ENCODE peak calls at places on chromosomes 13 and 19, in seven cellular contexts. P is stimulated activated CD8-positive, alpha-beta memory T cell treated with anti-CD3 and anti-CD28 coated beads, Interleukin-2, amount 100 ng/mL, for 1 hour; I is right lobe of liver; N is tibial artery; F is frontal cortex; E is fibroblast of the aortic adventitia; C is brain pericyte. Q is an unnamed sample.

GRCh38 chr13:33494596-33495214 is 209.2 kb upstream of the STARD13 start:
- DNase-seq in N (no peak), F (no peak), P (no peak), C (peak), E (peak), I (no peak), Q (no peak)

GRCh38 chr19:13100031-13100588 is 2.5 kb downstream of the LYL1 start:
- DNase-seq in P (no peak), I (no peak), E (no peak), N (no peak), C (no peak), F (no peak), Q (no peak)

GRCh38 chr19:10836478-10837325 is 690 bp upstream of the TMED1 start:
- DNase-seq in E (no peak), F (peak), P (peak), C (no peak), I (peak), N (peak), Q (peak)

GRCh38 chr13:20714563-20715339 is 11.3 kb downstream of the IL17D start:
- DNase-seq in E (peak), C (peak), I (peak), N (peak), P (no peak), F (no peak), Q (no peak)

GRCh38 chr19:13920940-13921744 is 15.1 kb downstream of the CC2D1A start:
- DNase-seq in I (no peak), N (no peak), F (no peak), C (no peak), P (no peak), E (peak), Q (no peak)

GRCh38 chr13:80141114-80141849 is 199.6 kb downstream of the SPRY2 start:
- DNase-seq in I (no peak), P (no peak), E (peak), F (no peak), N (peak), C (no peak), Q (no peak)

GRCh38 chr19:31553112-31553843 is 204.0 kb upstream of the TSHZ3 start:
- DNase-seq in F (no peak), N (no peak), C (no peak), I (no peak), P (no peak), E (no peak), Q (no peak)

GRCh38 chr13:97851269-97851668 is 102.2 kb upstream of the IPO5 start:
- DNase-seq in I (no peak), F (no peak), E (peak), P (no peak), N (no peak), C (no peak), Q (peak)

GRCh38 chr13:93386191-93386590 is 159.6 kb downstream of the GPC6 start:
- DNase-seq in P (no peak), N (no peak), F (no peak), E (no peak), I (no peak), C (no peak), Q (no peak)

GRCh38 chr19:45311640-45312039 is 11.0 kb downstream of the CKM start:
- DNase-seq in E (no peak), P (no peak), C (no peak), I (no peak), F (no peak), N (no peak), Q (no peak)

GRCh38 chr19:52138614-52139290 is 986 bp downstream of the ZNF616 start:
- DNase-seq in P (no peak), E (no peak), I (peak), N (peak), F (no peak), C (no peak), Q (no peak)

GRCh38 chr19:30441011-30441410 is 68.8 kb downstream of the ZNF536 start:
- DNase-seq in E (no peak), C (no peak), I (no peak), P (no peak), N (no peak), F (no peak), Q (no peak)

GRCh38 chr19:13033819-13034611 is 38.7 kb downstream of the NFIX start:
- DNase-seq in E (peak), C (no peak), P (peak), N (peak), I (peak), F (no peak), Q (no peak)

GRCh38 chr19:13024126-13024957 is 29.1 kb downstream of the NFIX start:
- DNase-seq in N (no peak), E (peak), P (no peak), F (no peak), I (no peak), C (no peak), Q (no peak)

GRCh38 chr19:46404039-46404883 is 9.1 kb downstream of the CCDC8 start:
- DNase-seq in I (peak), P (no peak), F (no peak), E (peak), C (no peak), N (peak), Q (no peak)

GRCh38 chr19:46745521-46746280 is at the start of gene FKRP:
- DNase-seq in C (no peak), I (no peak), P (peak), N (no peak), E (no peak), F (no peak), Q (no peak)

GRCh38 chr13:75091185-75091584 is 390.8 kb downstream of the TBC1D4 start:
- DNase-seq in F (no peak), P (no peak), E (no peak), N (no peak), I (no peak), C (no peak), Q (no peak)

GRCh38 chr19:37902668-37903067 is 3.7 kb downstream of the WDR87 start:
- DNase-seq in C (no peak), N (peak), I (peak), F (peak), P (peak), E (peak), Q (peak)

GRCh38 chr13:68304287-68304893 is 1074.3 kb upstream of the PCDH9 start:
- DNase-seq in I (no peak), N (no peak), C (no peak), E (no peak), P (no peak), F (peak), Q (no peak)

GRCh38 chr19:35225951-35226350 is 2.6 kb downstream of the FAM187B start:
- DNase-seq in I (no peak), P (no peak), N (no peak), F (no peak), C (no peak), E (no peak), Q (no peak)

GRCh38 chr19:23101241-23101640 is 15.6 kb upstream of the ZNF730 start:
- DNase-seq in I (no peak), N (no peak), C (no peak), F (no peak), P (no peak), E (no peak), Q (no peak)

GRCh38 chr19:45576682-45577081 is 7.9 kb downstream of the OPA3 start:
- DNase-seq in E (no peak), I (no peak), F (no peak), P (no peak), C (no peak), N (no peak), Q (no peak)

GRCh38 chr13:112844411-112844810 is 124.6 kb upstream of the MCF2L start:
- DNase-seq in E (no peak), I (no peak), C (no peak), N (no peak), F (no peak), P (no peak), Q (no peak)

GRCh38 chr19:47663911-47664771 is 49.1 kb upstream of the EHD2 start:
- DNase-seq in F (peak), N (peak), E (peak), C (peak), P (no peak), I (peak), Q (no peak)

GRCh38 chr13:108495686-108496363 is 133.6 kb upstream of the MYO16 start:
- DNase-seq in C (no peak), N (no peak), P (no peak), I (peak), F (no peak), E (no peak), Q (no peak)

GRCh38 chr13:105969761-105970160 is 565.7 kb downstream of the EFNB2 start:
- DNase-seq in N (no peak), F (no peak), C (no peak), I (no peak), P (no peak), E (no peak), Q (no peak)

GRCh38 chr19:2064395-2064787 is 13.3 kb upstream of the MKNK2 start:
- DNase-seq in P (no peak), I (no peak), N (no peak), E (no peak), C (no peak), F (no peak), Q (no peak)

GRCh38 chr19:873084-874019 is 13.9 kb downstream of the CFD start:
- DNase-seq in C (no peak), I (no peak), N (no peak), F (no peak), E (no peak), P (peak), Q (no peak)

GRCh38 chr19:6126335-6126974 is 9.0 kb upstream of the ACSBG2 start:
- DNase-seq in C (no peak), P (no peak), I (no peak), N (no peak), F (no peak), E (peak), Q (no peak)

GRCh38 chr13:98022210-98022609 is 68.7 kb downstream of the IPO5 start:
- DNase-seq in P (no peak), F (no peak), E (peak), C (no peak), I (no peak), N (no peak), Q (no peak)

GRCh38 chr13:105377452-105377851 is 1158.0 kb downstream of the EFNB2 start:
- DNase-seq in I (no peak), E (no peak), P (no peak), F (no peak), N (no peak), C (no peak), Q (no peak)

GRCh38 chr13:112128052-112128610 is 61.2 kb downstream of the SOX1 start:
- DNase-seq in N (no peak), I (no peak), E (no peak), C (no peak), P (no peak), F (no peak), Q (no peak)

GRCh38 chr13:29808264-29808663 is 42.2 kb downstream of the UBL3 start:
- DNase-seq in F (no peak), P (no peak), N (no peak), E (no peak), I (no peak), C (no peak), Q (no peak)

GRCh38 chr13:93080587-93080986 is 146.0 kb upstream of the GPC6 start:
- DNase-seq in E (peak), I (no peak), F (no peak), C (no peak), P (no peak), N (no peak), Q (no peak)

GRCh38 chr13:113669231-113669870 is 2.3 kb downstream of the GRK1 start:
- DNase-seq in E (no peak), N (no peak), I (peak), C (no peak), P (no peak), F (no peak), Q (no peak)

GRCh38 chr19:15401397-15401710 is 17.4 kb downstream of the AKAP8L start:
- DNase-seq in C (no peak), P (no peak), E (no peak), N (no peak), I (no peak), F (no peak), Q (no peak)

GRCh38 chr13:40813662-40814454 is 24.4 kb downstream of the SLC25A15 start:
- DNase-seq in I (no peak), N (no peak), C (no peak), P (no peak), E (peak), F (no peak), Q (no peak)

Q was measured in D721Med.